ENCODE peak calls at places on chromosomes 1 and 21, in five cellular contexts. H, K, F, Q and X are unnamed samples.

GRCh38 chr1:183907106-183907505 is 102.2 kb downstream of the RGL1 start:
- DNase-seq in H (no peak), K (no peak), F (no peak), Q (no peak), X (no peak)

GRCh38 chr1:27551170-27551952 is 52.6 kb downstream of the AHDC1 start:
- DNase-seq in H (no peak), K (no peak), F (no peak), Q (no peak), X (no peak)

GRCh38 chr1:111704776-111705175 is 34.4 kb downstream of the INKA2 start:
- DNase-seq in H (peak; percentile 26), K (no peak), F (no peak), Q (no peak), X (no peak)

GRCh38 chr1:24105368-24106160 is 6.4 kb downstream of the MYOM3 start:
- DNase-seq in H (no peak), K (no peak), F (no peak), Q (no peak), X (no peak)

GRCh38 chr1:109040627-109041613 is 982 bp downstream of the WDR47 start:
- DNase-seq in H (no peak), K (peak; percentile 9), F (no peak), Q (peak; percentile 67), X (peak; percentile 28)

GRCh38 chr1:26035959-26036755 is 9.8 kb downstream of the SLC30A2 start:
- DNase-seq in H (peak; percentile 26), K (peak; percentile 78), F (peak; percentile 13), Q (peak; percentile 80), X (peak; percentile 60)

GRCh38 chr1:152252157-152252556 is 28.2 kb upstream of the HRNR start:
- DNase-seq in H (no peak), K (no peak), F (no peak), Q (no peak), X (no peak)

GRCh38 chr1:47661065-47661464 is 223.2 kb downstream of the FOXD2 start:
- DNase-seq in H (no peak), K (no peak), F (no peak), Q (no peak), X (no peak)

GRCh38 chr1:104593418-104594187 is 843.9 kb downstream of the AMY1C start:
- DNase-seq in H (no peak), K (no peak), F (no peak), Q (peak; percentile 13), X (no peak)

GRCh38 chr1:229452956-229453801 is 19.3 kb upstream of the ACTA1 start:
- DNase-seq in H (peak; percentile 4), K (no peak), F (no peak), Q (peak; percentile 49), X (no peak)

GRCh38 chr1:206583461-206584264 is 28.6 kb downstream of the EIF2D start:
- DNase-seq in H (peak; percentile 45), K (peak; percentile 72), F (no peak), Q (peak; percentile 90), X (peak; percentile 49)

GRCh38 chr1:203122159-203122558 is 5.4 kb upstream of the ADORA1 start:
- DNase-seq in H (no peak), K (no peak), F (no peak), Q (no peak), X (no peak)

GRCh38 chr21:35635261-35635660 is 425.1 kb downstream of the SETD4 start:
- DNase-seq in H (no peak), K (no peak), F (no peak), Q (no peak), X (no peak)

GRCh38 chr1:1191734-1192133 is 14.7 kb downstream of the TNFRSF18 start:
- DNase-seq in H (no peak), K (no peak), F (no peak), Q (peak; percentile 35), X (no peak)

GRCh38 chr1:14613915-14614314 is 15.4 kb downstream of the KAZN start:
- DNase-seq in H (no peak), K (no peak), F (no peak), Q (no peak), X (no peak)

GRCh38 chr21:42988234-42988965 is 14.0 kb downstream of the PKNOX1 start:
- DNase-seq in H (no peak), K (no peak), F (no peak), Q (no peak), X (no peak)

GRCh38 chr1:15848143-15848928 is 829 bp downstream of the SPEN start:
- DNase-seq in H (no peak), K (no peak), F (no peak), Q (peak; percentile 65), X (peak; percentile 62)

GRCh38 chr1:196148367-196148970 is 459.8 kb downstream of the KCNT2 start:
- DNase-seq in H (peak; percentile 22), K (peak; percentile 10), F (no peak), Q (peak; percentile 56), X (no peak)

GRCh38 chr21:29477941-29478340 is 179.2 kb downstream of the BACH1 start:
- DNase-seq in H (no peak), K (no peak), F (no peak), Q (no peak), X (peak; percentile 33)

GRCh38 chr1:204225841-204226745 is 12.3 kb upstream of the GOLT1A start:
- DNase-seq in H (no peak), K (no peak), F (no peak), Q (no peak), X (no peak)

GRCh38 chr1:233443040-233443439 is 115.5 kb downstream of the MAP3K21 start:
- DNase-seq in H (no peak), K (no peak), F (no peak), Q (no peak), X (no peak)

GRCh38 chr1:246549665-246550064 is 16.4 kb downstream of the TFB2M start:
- DNase-seq in H (no peak), K (no peak), F (no peak), Q (no peak), X (no peak)

GRCh38 chr1:109527098-109527811 is 12.4 kb upstream of the GPR61 start:
- DNase-seq in H (no peak), K (no peak), F (no peak), Q (no peak), X (no peak)

GRCh38 chr1:33615546-33615945 is 143.1 kb downstream of the ZSCAN20 start:
- DNase-seq in H (no peak), K (no peak), F (no peak), Q (no peak), X (no peak)

GRCh38 chr1:115099693-115100050 is 10.4 kb upstream of the TSPAN2 start:
- DNase-seq in H (no peak), K (no peak), F (no peak), Q (no peak), X (no peak)

GRCh38 chr21:42208801-42209490 is 10.0 kb upstream of the ABCG1 start:
- DNase-seq in H (no peak), K (no peak), F (no peak), Q (no peak), X (no peak)

GRCh38 chr21:26148071-26148470 is 22.5 kb downstream of the APP start:
- DNase-seq in H (no peak), K (peak; percentile 3), F (no peak), Q (peak; percentile 90), X (no peak)

GRCh38 chr21:14046401-14046800 is 164.4 kb downstream of the LIPI start:
- DNase-seq in H (no peak), K (no peak), F (no peak), Q (no peak), X (no peak)

GRCh38 chr1:17194981-17195528 is 9.9 kb upstream of the PADI1 start:
- DNase-seq in H (no peak), K (no peak), F (no peak), Q (no peak), X (no peak)

GRCh38 chr1:71796044-71796443 is 486.3 kb downstream of the NEGR1 start:
- DNase-seq in H (no peak), K (no peak), F (no peak), Q (peak; percentile 13), X (no peak)

GRCh38 chr1:235745448-235746136 is 96.0 kb upstream of the GNG4 start:
- DNase-seq in H (no peak), K (no peak), F (no peak), Q (no peak), X (no peak)

GRCh38 chr1:57131257-57131656 is 165.4 kb upstream of the C8B start:
- DNase-seq in H (no peak), K (no peak), F (no peak), Q (no peak), X (no peak)
- TF ChIP-seq REST in H (no peak), K (no peak), F (no peak), Q (no peak), X (no peak)

DNA sequence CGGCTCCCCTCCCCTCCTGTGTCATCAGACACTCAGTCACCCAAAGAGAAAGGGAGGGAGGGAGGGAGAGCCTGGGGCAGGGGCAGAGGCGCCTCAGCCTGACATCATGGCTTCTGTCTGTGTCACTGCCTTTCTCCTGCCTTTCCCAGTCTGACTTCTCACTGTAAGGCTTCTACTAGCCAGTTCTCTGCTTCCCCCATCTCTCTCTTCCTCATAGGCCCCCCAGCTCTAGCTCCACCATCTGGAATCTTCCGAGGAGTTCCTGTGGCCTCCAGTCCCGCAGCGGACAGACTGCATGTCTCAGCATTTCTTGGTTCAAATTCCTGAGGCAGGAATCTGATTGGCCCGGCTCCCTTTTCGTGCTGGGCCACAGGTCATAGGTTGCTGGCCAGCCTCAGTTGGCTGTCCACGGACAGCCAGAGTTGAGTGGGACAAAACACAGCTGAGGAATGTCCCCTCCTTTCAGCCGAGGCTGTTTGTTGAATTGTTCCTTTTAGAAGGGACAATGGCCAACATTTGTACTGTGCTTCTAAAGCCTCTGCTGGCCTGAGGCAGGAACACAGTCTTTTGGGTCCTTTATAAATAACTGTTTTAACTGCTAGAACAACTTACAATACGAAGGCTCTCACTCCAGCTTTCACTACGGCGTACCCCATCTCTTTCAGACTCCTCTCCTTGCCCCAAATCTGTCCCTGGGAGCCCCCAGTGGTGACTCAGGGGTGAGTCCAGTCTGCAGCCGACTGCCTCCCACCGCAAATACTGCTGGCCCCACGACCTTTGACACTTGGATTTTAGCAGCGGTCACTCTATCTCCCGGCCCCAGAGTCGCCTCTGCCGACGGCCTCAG is 18.8 kb upstream of the KANK4 start:
- DNase-seq in H (no peak), K (no peak), F (no peak), Q (peak; percentile 54), X (no peak)
- TF ChIP-seq REST in H (no peak), K (no peak), F (no peak), Q (no peak), X (no peak)

DNA sequence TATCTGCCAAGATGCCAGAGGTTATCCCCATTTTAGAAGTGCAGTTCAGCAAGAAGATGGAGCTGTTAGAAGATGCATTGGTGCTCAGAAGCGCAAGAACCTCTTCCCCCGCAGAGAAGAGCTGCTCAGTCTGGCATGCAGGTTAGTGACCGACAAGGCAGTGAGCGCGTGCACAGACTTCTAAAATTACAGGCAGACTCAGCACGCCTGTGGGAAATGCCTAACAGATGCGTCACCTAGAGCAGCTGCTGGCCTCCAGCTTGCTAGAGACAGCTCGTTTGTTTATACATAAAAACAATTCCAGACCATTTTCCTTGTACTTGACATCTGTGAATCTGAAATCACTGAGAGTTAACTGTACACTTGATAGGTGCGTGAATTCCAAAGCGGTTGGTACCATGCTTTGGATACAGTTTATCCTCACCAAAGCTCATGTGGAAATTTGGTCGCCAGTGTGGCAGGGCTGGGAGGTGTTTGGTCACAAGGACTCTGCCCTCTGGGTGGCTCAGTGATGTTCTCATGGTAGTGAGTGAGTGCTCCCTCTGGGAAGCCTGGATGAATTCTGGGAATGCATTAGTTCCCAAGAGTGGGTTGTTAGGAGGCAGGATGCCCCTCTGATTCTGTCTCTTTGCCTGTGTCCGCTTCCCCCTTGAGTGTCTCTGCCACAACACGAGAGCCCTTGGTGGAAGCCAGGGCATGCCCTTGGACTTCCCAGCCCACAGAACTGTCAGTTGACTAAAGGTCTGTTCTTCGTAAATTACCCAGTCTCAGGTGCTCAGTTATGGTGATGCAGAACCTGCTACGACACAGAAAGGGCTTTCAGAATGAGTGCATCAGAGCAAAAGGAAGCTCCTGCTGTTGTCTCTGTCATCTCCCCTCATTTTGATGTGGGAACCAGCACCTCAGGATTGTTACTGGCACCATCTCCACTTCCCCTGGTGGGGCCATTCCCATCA is 24.4 kb downstream of the SNAP47 start:
- DNase-seq in H (no peak), K (no peak), F (no peak), Q (no peak), X (no peak)
- TF ChIP-seq REST in H (no peak), K (no peak), F (no peak), Q (no peak), X (no peak)

GRCh38 chr1:43285269-43285986 is at the start of gene C1orf210:
- DNase-seq in H (peak; percentile 81), K (no peak), F (no peak), Q (peak; percentile 98), X (no peak)
- TF ChIP-seq REST in H (no peak), K (no peak), F (no peak), Q (no peak), X (no peak)